ENCODE peak calls at places on chromosomes 13 and 19, in nine cellular contexts. Y is left lung, I is tibial artery, Z is cardiac muscle cell, M is heart left ventricle, F is upper lobe of right lung, S is nephron progenitor cell, U is AG04449, V is uterus. T is an unnamed sample.

GRCh38 chr19:13012690-13013608 is 17.7 kb downstream of the NFIX start:
- DNase-seq in Y (peak), I (peak), Z (no peak), M (no peak), F (no peak), S (no peak), U (no peak), V (peak), T (no peak)

GRCh38 chr13:26236306-26236705 is 14.2 kb upstream of the RNF6 start:
- DNase-seq in Y (no peak), I (no peak), Z (no peak), M (no peak), F (no peak), S (no peak), U (no peak), V (no peak), T (no peak)

GRCh38 chr19:52516191-52516590 is 11.3 kb upstream of the ZNF808 start:
- DNase-seq in Y (no peak), I (no peak), Z (no peak), M (no peak), F (no peak), S (no peak), U (no peak), V (no peak), T (no peak)

GRCh38 chr19:10927691-10928562 is 512 bp downstream of the YIPF2 start:
- DNase-seq in Y (no peak), I (no peak), Z (no peak), M (no peak), F (no peak), S (no peak), U (no peak), V (no peak), T (no peak)

GRCh38 chr13:21149568-21149967 is 26.8 kb downstream of the SKA3 start:
- DNase-seq in Y (no peak), I (no peak), Z (peak), M (no peak), F (no peak), S (no peak), U (no peak), V (no peak), T (no peak)

GRCh38 chr19:43724896-43725295 is 9.0 kb downstream of the IRGC start:
- DNase-seq in Y (no peak), I (no peak), Z (no peak), M (no peak), F (no peak), S (no peak), U (no peak), V (no peak), T (no peak)

GRCh38 chr13:38662362-38662761 is 24.5 kb upstream of the FREM2 start:
- DNase-seq in Y (no peak), I (no peak), Z (peak), M (no peak), F (no peak), S (no peak), U (no peak), V (no peak), T (no peak)

GRCh38 chr19:47417746-47418594 is 1.4 kb downstream of the MEIS3 start:
- DNase-seq in Y (no peak), I (no peak), Z (no peak), M (no peak), F (peak), S (no peak), U (no peak), V (no peak), T (no peak)

GRCh38 chr13:101490400-101491015 is 38.0 kb downstream of the ITGBL1 start:
- DNase-seq in Y (no peak), I (no peak), Z (no peak), M (no peak), F (no peak), S (no peak), U (no peak), V (no peak), T (no peak)

GRCh38 chr19:11094520-11094894 is 5.2 kb downstream of the LDLR start:
- DNase-seq in Y (no peak), I (no peak), Z (no peak), M (no peak), F (no peak), S (no peak), U (no peak), V (no peak), T (no peak)

GRCh38 chr13:80345771-80346510 is 5.0 kb upstream of the SPRY2 start:
- DNase-seq in Y (no peak), I (no peak), Z (no peak), M (no peak), F (no peak), S (no peak), U (no peak), V (no peak), T (no peak)

GRCh38 chr13:32901994-32902780 is 114.0 kb upstream of the KL start:
- DNase-seq in Y (no peak), I (no peak), Z (no peak), M (no peak), F (no peak), S (no peak), U (no peak), V (no peak), T (no peak)

GRCh38 chr13:20161951-20162300 is 1.1 kb upstream of the GJA3 start:
- DNase-seq in Y (no peak), I (no peak), Z (no peak), M (no peak), F (no peak), S (no peak), U (no peak), V (no peak), T (no peak)

GRCh38 chr13:35712907-35713685 is 236.6 kb upstream of the MAB21L1 start:
- DNase-seq in Y (no peak), I (no peak), Z (no peak), M (no peak), F (no peak), S (no peak), U (peak), V (no peak), T (no peak)
- TF ChIP-seq CTCF in Y (no peak), I (no peak), Z (no peak), M (no peak), F (no peak), S (no peak), U (no peak), V (no peak), T (no peak)

GRCh38 chr19:18900700-18901502 is 4.9 kb upstream of the CERS1 start:
- DNase-seq in Y (no peak), I (peak), Z (no peak), M (no peak), F (peak), S (no peak), U (no peak), V (no peak), T (no peak)

GRCh38 chr19:18897108-18898029 is 1.4 kb upstream of the CERS1 start:
- DNase-seq in Y (no peak), I (no peak), Z (no peak), M (peak), F (no peak), S (no peak), U (no peak), V (no peak), T (no peak)

GRCh38 chr19:18899624-18900560 is 3.9 kb upstream of the CERS1 start:
- DNase-seq in Y (no peak), I (peak), Z (no peak), M (no peak), F (no peak), S (no peak), U (no peak), V (no peak), T (no peak)

GRCh38 chr19:18898081-18898532 is 2.1 kb upstream of the CERS1 start:
- DNase-seq in Y (no peak), I (peak), Z (peak), M (no peak), F (no peak), S (peak), U (no peak), V (no peak), T (no peak)

DNA sequence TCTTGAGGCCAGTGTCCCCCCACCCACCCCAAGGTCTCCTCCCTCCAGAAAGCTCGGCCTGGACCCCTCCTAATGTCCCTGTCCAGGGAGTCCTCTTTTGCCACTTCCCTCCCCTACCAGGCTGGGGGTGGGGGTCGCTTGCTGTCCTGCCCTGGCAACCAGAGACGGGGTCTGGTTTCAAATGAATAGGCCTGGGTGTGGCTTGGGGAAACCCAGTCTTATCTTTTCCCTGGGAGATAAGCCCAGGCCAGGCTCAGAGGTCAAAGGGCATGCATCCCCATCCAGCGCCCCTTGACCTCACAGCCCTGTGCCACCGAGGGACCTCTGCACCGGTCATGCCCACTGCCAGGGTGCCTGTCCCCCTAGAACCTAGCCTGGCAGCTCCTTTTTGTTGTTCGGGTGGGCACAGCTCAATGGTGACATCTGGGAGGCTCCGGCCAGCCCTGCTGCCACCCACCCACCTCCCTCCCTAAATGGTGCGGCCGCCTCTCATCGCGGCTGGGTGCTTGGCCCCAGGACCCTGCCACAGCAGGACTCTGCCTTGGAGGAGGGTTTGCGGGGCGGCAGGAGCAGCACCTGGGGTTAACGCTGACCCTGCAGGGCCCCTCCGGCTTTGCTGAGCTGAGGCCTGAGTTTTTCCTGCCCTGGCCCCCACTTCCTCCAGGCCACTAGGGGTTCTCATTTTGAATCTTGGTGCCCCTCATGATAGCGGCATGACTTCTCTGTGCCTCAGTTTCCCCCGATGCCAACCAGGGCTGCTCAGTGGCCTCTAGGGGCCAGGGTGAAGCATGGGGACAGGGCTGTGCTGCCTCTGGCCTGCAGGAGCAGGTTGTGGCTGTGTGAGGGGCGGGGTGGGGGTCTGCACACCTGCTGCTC is 2.8 kb upstream of the CERS1 start:
- DNase-seq in Y (no peak), I (peak), Z (no peak), M (no peak), F (no peak), S (no peak), U (no peak), V (no peak), T (no peak)
- TF ChIP-seq CTCF in Y (no peak), I (no peak), Z (no peak), M (no peak), F (no peak), S (no peak), U (no peak), V (no peak), T (no peak)

GRCh38 chr13:23881408-23881785 is 7.8 kb downstream of the MIPEP start:
- DNase-seq in Y (no peak), I (no peak), Z (no peak), M (no peak), F (no peak), S (no peak), U (no peak), V (no peak), T (no peak)

GRCh38 chr13:23870356-23871146 is 18.6 kb downstream of the MIPEP start:
- DNase-seq in Y (no peak), I (no peak), Z (no peak), M (no peak), F (no peak), S (no peak), U (no peak), V (no peak), T (no peak)

GRCh38 chr13:23871616-23872220 is 17.5 kb downstream of the MIPEP start:
- DNase-seq in Y (no peak), I (no peak), Z (peak), M (no peak), F (no peak), S (no peak), U (no peak), V (no peak), T (no peak)

DNA sequence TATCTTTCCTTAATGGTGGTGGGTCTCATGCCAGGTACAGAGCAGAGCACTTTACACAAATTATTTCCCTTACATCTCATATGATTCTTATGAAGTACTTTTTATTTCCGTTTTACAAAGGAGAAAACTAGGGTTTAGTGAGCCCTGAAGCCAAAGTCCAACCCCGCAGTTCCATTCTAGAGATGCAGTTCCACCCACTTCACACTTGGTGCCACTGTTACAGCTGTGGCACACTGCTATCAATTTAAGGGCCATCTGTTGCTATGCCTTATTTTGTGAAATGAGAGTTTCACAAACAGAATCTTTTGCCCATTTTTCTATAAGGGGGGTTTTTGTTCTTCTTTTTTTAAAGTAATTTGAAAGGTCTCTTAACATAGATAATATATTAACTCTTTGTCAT is 12.9 kb downstream of the MIPEP start:
- DNase-seq in Y (no peak), I (no peak), Z (no peak), M (no peak), F (no peak), S (no peak), U (no peak), V (no peak), T (no peak)
- TF ChIP-seq CTCF in Y (no peak), I (peak), Z (peak), M (peak), F (peak), S (peak), U (peak), V (no peak), T (peak)

GRCh38 chr19:48734625-48735024 is 5.8 kb downstream of the RASIP1 start:
- DNase-seq in Y (no peak), I (no peak), Z (no peak), M (no peak), F (no peak), S (no peak), U (no peak), V (no peak), T (no peak)

GRCh38 chr19:48738557-48739399 is 1.6 kb downstream of the RASIP1 start:
- DNase-seq in Y (peak), I (peak), Z (peak), M (peak), F (peak), S (peak), U (no peak), V (peak), T (peak)

GRCh38 chr19:48731452-48731851 is 9.0 kb downstream of the RASIP1 start:
- DNase-seq in Y (no peak), I (no peak), Z (no peak), M (no peak), F (no peak), S (no peak), U (no peak), V (no peak), T (no peak)

GRCh38 chr19:48737360-48737998 is 2.9 kb downstream of the RASIP1 start:
- DNase-seq in Y (no peak), I (no peak), Z (no peak), M (no peak), F (no peak), S (no peak), U (no peak), V (no peak), T (no peak)

GRCh38 chr19:48735031-48735615 is 5.3 kb downstream of the RASIP1 start:
- DNase-seq in Y (no peak), I (no peak), Z (peak), M (no peak), F (no peak), S (peak), U (no peak), V (no peak), T (peak)
- TF ChIP-seq CTCF in Y (no peak), I (no peak), Z (peak), M (no peak), F (no peak), S (no peak), U (no peak), V (no peak), T (no peak)

GRCh38 chr19:17136026-17136425 is 60.4 kb downstream of the MYO9B start:
- DNase-seq in Y (no peak), I (no peak), Z (no peak), M (no peak), F (no peak), S (no peak), U (no peak), V (no peak), T (no peak)
- TF ChIP-seq CTCF in Y (no peak), I (no peak), Z (no peak), M (no peak), F (no peak), S (no peak), U (no peak), V (no peak), T (no peak)

DNA sequence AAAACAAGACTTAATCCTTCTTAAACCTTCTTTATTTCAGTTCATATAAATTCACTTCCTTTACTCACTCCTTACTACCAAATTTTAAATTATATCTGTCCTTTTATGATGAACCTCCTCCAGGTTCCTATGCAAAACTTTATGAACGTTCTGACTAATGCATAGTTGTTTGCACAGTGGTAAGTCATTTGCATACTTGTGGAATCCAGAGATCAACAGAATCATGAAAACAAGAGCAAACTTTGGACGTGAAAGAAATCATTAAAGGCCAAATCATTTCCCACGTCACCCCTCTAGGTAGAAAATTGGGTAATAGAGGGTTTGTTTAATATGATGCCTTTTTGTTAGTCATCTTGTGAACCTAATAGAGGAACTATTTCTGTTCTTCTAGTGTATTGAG is 32.3 kb upstream of the MYCBP2 start:
- DNase-seq in Y (no peak), I (no peak), Z (no peak), M (no peak), F (no peak), S (no peak), U (no peak), V (no peak), T (no peak)
- TF ChIP-seq CTCF in Y (no peak), I (no peak), Z (no peak), M (no peak), F (no peak), S (no peak), U (no peak), V (no peak), T (no peak)

T was measured in neural crest cell.